ENCODE peak calls at places on chromosomes 16 and 17, in seven cellular contexts. R is hypothalamus; B is RPMI7951; K is caudate nucleus; L is AG08395; M is stimulated activated CD4-positive, alpha-beta T cell treated with anti-CD3 and anti-CD28 coated beads, Interleukin-2, amount 100 ng/mL, for 24 hours; D is stimulated activated CD8-positive, alpha-beta memory T cell treated with anti-CD3 and anti-CD28 coated beads, Interleukin-2, amount 100 ng/mL, for 1 hour. H is an unnamed sample.
A peak's percentile ranks its signal among the peaks of the same experiment; 100 is the strongest.

GRCh38 chr17:76537288-76537577 is 276 bp downstream of the CYGB start:
- DNase-seq in R (peak; percentile 51), B (peak; percentile 34), K (no peak), L (peak; percentile 61), M (no peak), D (no peak), H (no peak)

GRCh38 chr17:69900101-69900500 is 174.9 kb upstream of the KCNJ16 start:
- DNase-seq in R (no peak), B (no peak), K (no peak), L (no peak), M (no peak), D (no peak), H (no peak)

GRCh38 chr17:71039391-71039790 is 870.1 kb downstream of the KCNJ2 start:
- DNase-seq in R (no peak), B (no peak), K (no peak), L (no peak), M (no peak), D (no peak), H (no peak)

GRCh38 chr16:50613281-50613991 is 65.2 kb downstream of the NKD1 start:
- DNase-seq in R (no peak), B (peak; percentile 78), K (no peak), L (no peak), M (no peak), D (no peak), H (no peak)

GRCh38 chr17:36627101-36627500 is 25.7 kb downstream of the MRM1 start:
- DNase-seq in R (no peak), B (no peak), K (no peak), L (no peak), M (no peak), D (no peak), H (no peak)

GRCh38 chr17:80817861-80818260 is 173.8 kb upstream of the CHMP6 start:
- DNase-seq in R (no peak), B (peak; percentile 43), K (no peak), L (peak; percentile 32), M (no peak), D (no peak), H (no peak)

GRCh38 chr17:57514614-57515013 is 230.5 kb downstream of the CCDC182 start:
- DNase-seq in R (no peak), B (peak; percentile 50), K (no peak), L (no peak), M (no peak), D (no peak), H (no peak)

GRCh38 chr17:81064746-81065475 is 30.0 kb downstream of the BAIAP2 start:
- DNase-seq in R (no peak), B (no peak), K (peak; percentile 16), L (peak; percentile 84), M (no peak), D (no peak), H (no peak)

GRCh38 chr17:46964315-46965265 is 14.5 kb downstream of the RPRML start:
- DNase-seq in R (no peak), B (peak; percentile 34), K (no peak), L (peak; percentile 50), M (no peak), D (no peak), H (no peak)

GRCh38 chr17:28925912-28926365 is 23.1 kb upstream of the DHRS13 start:
- DNase-seq in R (no peak), B (peak; percentile 78), K (no peak), L (peak; percentile 79), M (no peak), D (no peak), H (peak; percentile 60)

GRCh38 chr16:87461466-87461975 is 31.3 kb downstream of the ZCCHC14 start:
- DNase-seq in R (no peak), B (no peak), K (no peak), L (peak; percentile 4), M (peak; percentile 40), D (no peak), H (no peak)

GRCh38 chr16:64717871-64718270 is 404.0 kb downstream of the CDH11 start:
- DNase-seq in R (no peak), B (no peak), K (no peak), L (no peak), M (no peak), D (no peak), H (no peak)

GRCh38 chr16:71409038-71409775 is 32.6 kb downstream of the TLE7 start:
- DNase-seq in R (no peak), B (no peak), K (no peak), L (no peak), M (no peak), D (no peak), H (no peak)

GRCh38 chr17:61250335-61250890 is 149.2 kb upstream of the TBX2 start:
- DNase-seq in R (no peak), B (peak; percentile 84), K (no peak), L (peak; percentile 19), M (no peak), D (no peak), H (no peak)

GRCh38 chr17:2370211-2370589 is 30.7 kb downstream of the MNT start:
- DNase-seq in R (no peak), B (no peak), K (no peak), L (no peak), M (no peak), D (no peak), H (no peak)

GRCh38 chr17:82528484-82529265 is 9.1 kb downstream of the FOXK2 start:
- DNase-seq in R (peak; percentile 68), B (peak; percentile 62), K (peak; percentile 48), L (peak; percentile 67), M (no peak), D (no peak), H (no peak)

GRCh38 chr16:4656221-4656620 is 31.6 kb downstream of the MGRN1 start:
- DNase-seq in R (no peak), B (no peak), K (no peak), L (no peak), M (no peak), D (no peak), H (no peak)

GRCh38 chr17:50163846-50164696 is 1.7 kb upstream of the SGCA start:
- DNase-seq in R (no peak), B (no peak), K (no peak), L (no peak), M (no peak), D (no peak), H (no peak)

GRCh38 chr16:86513471-86514277 is 3.3 kb downstream of the FOXF1 start:
- DNase-seq in R (no peak), B (no peak), K (no peak), L (no peak), M (no peak), D (no peak), H (no peak)

GRCh38 chr17:28326114-28326513 is 7.1 kb downstream of the TMEM97 start:
- DNase-seq in R (no peak), B (no peak), K (no peak), L (no peak), M (no peak), D (no peak), H (no peak)

GRCh38 chr16:87680272-87680644 is 78.0 kb downstream of the JPH3 start:
- DNase-seq in R (no peak), B (no peak), K (no peak), L (no peak), M (no peak), D (no peak), H (no peak)

GRCh38 chr17:82709024-82709675 is 7.4 kb upstream of the FN3KRP start:
- DNase-seq in R (no peak), B (no peak), K (no peak), L (no peak), M (no peak), D (no peak), H (no peak)

GRCh38 chr16:57042157-57043111 is 49.9 kb upstream of the CPNE2 start:
- DNase-seq in R (no peak), B (no peak), K (no peak), L (no peak), M (peak; percentile 80), D (peak; percentile 68), H (peak; percentile 57)

GRCh38 chr17:55334881-55335523 is 70.2 kb downstream of the HLF start:
- DNase-seq in R (no peak), B (no peak), K (no peak), L (no peak), M (no peak), D (no peak), H (no peak)

GRCh38 chr16:57540906-57541753 is 1.3 kb upstream of the ADGRG5 start:
- DNase-seq in R (no peak), B (no peak), K (no peak), L (no peak), M (no peak), D (no peak), H (no peak)

GRCh38 chr17:77499699-77500435 is 359.1 kb downstream of the SEC14L1 start:
- DNase-seq in R (no peak), B (no peak), K (no peak), L (no peak), M (no peak), D (no peak), H (no peak)

GRCh38 chr17:75102385-75102821 is 7.4 kb upstream of the ARMC7 start:
- DNase-seq in R (no peak), B (no peak), K (no peak), L (no peak), M (no peak), D (no peak), H (no peak)

GRCh38 chr17:45740553-45741330 is 43.4 kb upstream of the CRHR1 start:
- DNase-seq in R (peak; percentile 56), B (peak; percentile 41), K (no peak), L (peak; percentile 77), M (peak; percentile 24), D (no peak), H (no peak)

GRCh38 chr16:84532299-84532724 is 27.9 kb upstream of the MEAK7 start:
- DNase-seq in R (no peak), B (peak; percentile 100), K (no peak), L (peak; percentile 95), M (no peak), D (no peak), H (no peak)

GRCh38 chr16:70018254-70018653 is 67.1 kb downstream of the CLEC18A start:
- DNase-seq in R (no peak), B (peak; percentile 7), K (no peak), L (peak; percentile 1), M (peak; percentile 15), D (peak; percentile 17), H (peak; percentile 45)

GRCh38 chr17:49898547-49899490 is 51.0 kb upstream of the TAC4 start:
- DNase-seq in R (no peak), B (peak; percentile 20), K (no peak), L (no peak), M (no peak), D (no peak), H (no peak)

GRCh38 chr16:76222087-76222486 is 55.1 kb upstream of the CNTNAP4 start:
- DNase-seq in R (no peak), B (no peak), K (no peak), L (no peak), M (no peak), D (no peak), H (no peak)

GRCh38 chr17:47803751-47804150 is 17.8 kb downstream of the OSBPL7 start:
- DNase-seq in R (no peak), B (no peak), K (no peak), L (no peak), M (no peak), D (no peak), H (no peak)

GRCh38 chr16:82169861-82170845 is at the start of gene MPHOSPH6:
- DNase-seq in R (peak; percentile 92), B (peak; percentile 88), K (peak; percentile 82), L (peak; percentile 97), M (peak; percentile 91), D (peak; percentile 83), H (peak; percentile 85)

GRCh38 chr17:41594363-41594915 is 7.7 kb upstream of the KRT14 start:
- DNase-seq in R (no peak), B (no peak), K (no peak), L (no peak), M (no peak), D (no peak), H (no peak)